ENCODE peak calls at places on chromosomes 2 and 18, in seven cellular contexts. X is substantia nigra, Y is EL, A is M059J, P is kidney epithelial cell, U is fibroblast of the conjunctiva, T is NCI-H1092 treated with DMSO at 0.1 percent for 48 hours. D is an unnamed sample.

GRCh38 chr18:25190468-25190867 is 161.5 kb downstream of the ZNF521 start:
- DNase-seq in X (no peak), Y (no peak), A (peak), P (no peak), U (no peak), T (no peak), D (no peak)

GRCh38 chr2:205197468-205198129 is 484.7 kb upstream of the NRP2 start:
- DNase-seq in X (no peak), Y (no peak), A (no peak), P (no peak), U (no peak), T (no peak), D (no peak)

GRCh38 chr18:445090-445489 is 55.4 kb downstream of the COLEC12 start:
- DNase-seq in X (no peak), Y (no peak), A (no peak), P (no peak), U (no peak), T (no peak), D (no peak)

GRCh38 chr2:241019441-241020139 is 21.2 kb downstream of the SNED1 start:
- DNase-seq in X (no peak), Y (no peak), A (no peak), P (no peak), U (no peak), T (no peak), D (no peak)

GRCh38 chr18:49322770-49323490 is 137.5 kb downstream of the DYM start:
- DNase-seq in X (no peak), Y (no peak), A (peak), P (peak), U (no peak), T (no peak), D (no peak)

GRCh38 chr2:11342561-11343343 is 1.7 kb downstream of the ROCK2 start:
- DNase-seq in X (no peak), Y (peak), A (peak), P (no peak), U (peak), T (no peak), D (peak)

GRCh38 chr18:33152376-33152775 is 288.1 kb downstream of the CCDC178 start:
- DNase-seq in X (no peak), Y (no peak), A (no peak), P (no peak), U (no peak), T (no peak), D (no peak)

GRCh38 chr2:216375288-216375687 is 3.0 kb upstream of the MARCHF4 start:
- DNase-seq in X (no peak), Y (no peak), A (no peak), P (no peak), U (no peak), T (no peak), D (no peak)

GRCh38 chr2:201882353-201883095 is 76.2 kb downstream of the CDK15 start:
- DNase-seq in X (no peak), Y (peak), A (peak), P (no peak), U (no peak), T (peak), D (no peak)

GRCh38 chr18:62683935-62684334 is 31.4 kb upstream of the PHLPP1 start:
- DNase-seq in X (no peak), Y (no peak), A (no peak), P (no peak), U (no peak), T (no peak), D (no peak)

GRCh38 chr18:22563098-22563707 is 145.5 kb upstream of the CTAGE1 start:
- DNase-seq in X (no peak), Y (peak), A (peak), P (peak), U (peak), T (peak), D (peak)

GRCh38 chr2:49254401-49254800 is 100.1 kb upstream of the FSHR start:
- DNase-seq in X (no peak), Y (no peak), A (no peak), P (no peak), U (no peak), T (no peak), D (no peak)

GRCh38 chr2:1800716-1801388 is 56.5 kb upstream of the PXDN start:
- DNase-seq in X (no peak), Y (no peak), A (no peak), P (no peak), U (no peak), T (no peak), D (no peak)